ENCODE peak calls at places on chromosomes 4 and X, in four cellular contexts. O is GM13977, A is left lung, F is heart right ventricle. Q is an unnamed sample.

GRCh38 chrX:12080265-12080664 is 58.0 kb upstream of the FRMPD4 start:
- DNase-seq in F (no peak), A (no peak), O (peak; percentile 23), Q (no peak)

GRCh38 chrX:149074429-149074828 is 430.7 kb downstream of the IDS start:
- DNase-seq in A (no peak), F (peak; percentile 25), O (no peak), Q (no peak)

GRCh38 chr4:170662250-170662649 is 572.5 kb upstream of the AADAT start:
- DNase-seq in A (no peak), O (no peak), F (no peak), Q (no peak)

GRCh38 chr4:142550955-142551354 is 295.1 kb downstream of the INPP4B start:
- DNase-seq in A (no peak), F (no peak), O (no peak), Q (no peak)

GRCh38 chr4:151676301-151676700 is 84.5 kb downstream of the GATB start:
- DNase-seq in O (no peak), F (no peak), A (no peak), Q (no peak)

GRCh38 chr4:7428261-7429068 is 6.3 kb downstream of the PSAPL1 start:
- DNase-seq in F (no peak), A (peak; percentile 54), O (no peak), Q (peak; percentile 66)

GRCh38 chr4:72568959-72569718 is at the start of gene ADAMTS3:
- DNase-seq in A (peak; percentile 87), F (peak; percentile 59), O (peak; percentile 47), Q (peak; percentile 80)

GRCh38 chr4:52579602-52580272 is 79.4 kb downstream of the USP46 start:
- DNase-seq in F (no peak), A (no peak), O (no peak), Q (no peak)

GRCh38 chr4:622071-622995 is 3.0 kb upstream of the PDE6B start:
- DNase-seq in A (peak; percentile 23), F (no peak), O (no peak), Q (peak; percentile 47)

GRCh38 chr4:3270141-3270611 is 21.2 kb downstream of the MSANTD1 start:
- DNase-seq in O (no peak), A (peak; percentile 65), F (peak; percentile 69), Q (no peak)

GRCh38 chr4:3318561-3319021 is 25.8 kb downstream of the RGS12 start:
- DNase-seq in A (no peak), F (no peak), O (no peak), Q (peak; percentile 42)

GRCh38 chrX:102155806-102156179 is at the start of gene BEX5:
- DNase-seq in A (peak; percentile 79), F (peak; percentile 27), O (no peak), Q (peak; percentile 83)

GRCh38 chrX:102154900-102155805 is 624 bp downstream of the BEX5 start:
- DNase-seq in A (peak; percentile 45), O (no peak), F (no peak), Q (peak; percentile 77)

DNA sequence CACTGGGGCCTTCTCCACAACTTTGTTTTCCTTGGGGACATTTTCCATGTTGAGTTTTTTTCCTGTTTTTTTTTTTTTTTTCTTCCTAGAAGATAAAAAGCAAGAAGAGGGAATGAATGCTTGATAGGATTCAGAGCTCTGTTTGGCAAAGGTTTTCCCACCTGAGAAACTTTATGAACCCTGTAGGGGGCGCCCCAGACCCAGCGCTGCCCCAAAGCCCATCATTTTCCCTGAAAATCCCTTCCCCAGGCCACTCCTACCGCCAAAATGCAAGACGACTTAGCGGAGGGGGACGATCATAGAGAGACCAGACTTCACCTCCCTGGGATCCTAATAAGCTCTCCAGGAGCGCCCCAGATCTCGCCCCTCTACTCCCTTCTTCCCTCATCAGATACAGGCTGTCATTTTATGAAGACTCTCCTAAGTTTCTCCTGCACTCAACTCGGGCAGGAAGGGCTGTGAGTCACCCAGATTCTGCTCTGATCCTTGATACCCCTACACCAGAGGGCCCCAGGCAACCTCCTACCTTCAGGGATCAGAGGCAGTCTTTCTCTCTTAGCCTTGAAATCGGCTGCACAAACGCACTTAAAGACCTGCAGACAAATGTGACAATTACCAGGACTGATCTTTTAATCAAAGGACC is 1.4 kb downstream of the BEX5 start:
- DNase-seq in O (no peak), A (no peak), F (no peak), Q (no peak)
- TF ChIP-seq CTCF in O (peak; percentile 17), A (no peak), F (no peak), Q (no peak)

DNA sequence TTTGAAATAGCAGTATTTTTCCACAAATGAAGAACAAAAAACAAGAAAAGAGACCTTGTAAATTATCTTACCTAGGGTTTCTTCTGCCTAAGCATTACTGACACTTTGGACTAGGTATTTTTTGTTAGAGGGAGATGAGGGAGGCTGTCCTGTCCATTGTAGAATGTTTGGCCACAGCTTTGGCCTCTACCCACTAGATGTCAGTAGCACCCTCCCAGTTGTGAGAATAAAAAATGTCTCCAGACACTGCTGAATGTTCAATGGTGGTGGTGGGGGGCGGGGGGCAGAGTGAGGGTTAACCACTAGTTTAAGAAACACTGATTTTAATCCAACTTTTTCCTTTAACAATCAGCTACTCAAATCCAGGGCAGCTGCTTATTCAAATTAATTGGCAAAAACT is 25.8 kb downstream of the OTUD4 start:
- DNase-seq in A (no peak), O (peak; percentile 30), F (no peak), Q (no peak)
- TF ChIP-seq CTCF in A (no peak), O (peak; percentile 82), F (peak; percentile 56), Q (no peak)

GRCh38 chr4:162943263-162943662 is 223.4 kb downstream of the NAF1 start:
- DNase-seq in F (no peak), O (no peak), A (no peak), Q (no peak)
- TF ChIP-seq CTCF in F (no peak), O (no peak), A (no peak), Q (no peak)

GRCh38 chr4:71130827-71131603 is 137.6 kb downstream of the DCK start:
- DNase-seq in F (no peak), O (no peak), A (no peak), Q (no peak)
- TF ChIP-seq CTCF in F (peak; percentile 13), O (no peak), A (no peak), Q (no peak)

GRCh38 chr4:21469438-21470032 is 479.0 kb downstream of the KCNIP4 start:
- DNase-seq in F (no peak), O (no peak), A (no peak), Q (no peak)
- TF ChIP-seq CTCF in F (peak; percentile 39), O (peak; percentile 53), A (no peak), Q (no peak)